ENCODE peak calls at places on chromosomes 1 and 21, in seven cellular contexts. I is HFFc6; V is activated T-cell treated with anti-CD3 and anti-CD28 coated beads, Interleukin-2, amount 50 U/mL, for 24 hours; Y is left cardiac atrium; W is left ventricle myocardium inferior; M is left colon; K is cardiac fibroblast. Q is an unnamed sample.

GRCh38 chr1:221829327-221830011 is 87.6 kb upstream of the DUSP10 start:
- DNase-seq in Y (no peak), V (peak), M (no peak), I (peak), W (no peak), K (peak), Q (peak)

GRCh38 chr1:66330711-66331110 is 203.2 kb upstream of the SGIP1 start:
- DNase-seq in I (no peak), Y (no peak), M (no peak), W (no peak), K (peak), V (no peak), Q (no peak)

GRCh38 chr1:183841550-183841949 is 36.6 kb downstream of the RGL1 start:
- DNase-seq in K (no peak), I (peak), W (no peak), Y (no peak), V (no peak), M (no peak), Q (no peak)

GRCh38 chr1:228364706-228365213 is 41.9 kb downstream of the TRIM11 start:
- DNase-seq in K (no peak), W (peak), V (no peak), Y (peak), I (no peak), M (no peak), Q (no peak)

GRCh38 chr1:5978452-5978851 is 13.8 kb downstream of the NPHP4 start:
- DNase-seq in K (no peak), V (no peak), M (no peak), I (peak), W (no peak), Y (no peak), Q (no peak)

GRCh38 chr1:152924191-152924590 is 15.8 kb downstream of the IVL start:
- DNase-seq in Y (no peak), V (no peak), M (no peak), K (no peak), I (no peak), W (no peak), Q (no peak)

GRCh38 chr1:224726783-224727182 is 110.7 kb downstream of the CNIH3 start:
- DNase-seq in Y (peak), M (no peak), V (no peak), K (peak), W (no peak), I (peak), Q (peak)

GRCh38 chr1:162029205-162029604 is 5.5 kb upstream of the OLFML2B start:
- DNase-seq in Y (no peak), V (no peak), K (no peak), M (peak), I (no peak), W (no peak), Q (no peak)

GRCh38 chr1:234899041-234899787 is 229.4 kb downstream of the TOMM20 start:
- DNase-seq in I (peak), K (peak), M (no peak), W (no peak), Y (peak), V (no peak), Q (no peak)

GRCh38 chr1:81805537-81806431 is 5.0 kb downstream of the ADGRL2 start:
- DNase-seq in W (no peak), Y (no peak), V (no peak), M (no peak), I (no peak), K (no peak), Q (no peak)

GRCh38 chr1:65825736-65826135 is 33.0 kb downstream of the PDE4B start:
- DNase-seq in W (no peak), M (no peak), I (peak), Y (no peak), K (peak), V (no peak), Q (no peak)

GRCh38 chr1:230231739-230232075 is 164.7 kb downstream of the GALNT2 start:
- DNase-seq in V (no peak), M (peak), K (peak), I (no peak), Y (peak), W (peak), Q (peak)

GRCh38 chr1:10635385-10635896 is 160.7 kb downstream of the PEX14 start:
- DNase-seq in I (no peak), M (peak), Y (no peak), W (no peak), K (no peak), V (no peak), Q (no peak)

GRCh38 chr1:22229374-22229773 is 86.5 kb upstream of the WNT4 start:
- DNase-seq in V (no peak), I (no peak), M (no peak), Y (no peak), K (peak), W (no peak), Q (no peak)

GRCh38 chr1:200415693-200416593 is 6.1 kb upstream of the ZNF281 start:
- DNase-seq in K (peak), M (no peak), Y (peak), V (no peak), W (no peak), I (peak), Q (peak)

GRCh38 chr1:230215049-230215448 is 148.0 kb downstream of the GALNT2 start:
- DNase-seq in M (peak), K (peak), W (peak), V (no peak), Y (peak), I (no peak), Q (peak)

GRCh38 chr1:8754993-8755392 is 62.4 kb downstream of the RERE start:
- DNase-seq in V (no peak), K (no peak), W (no peak), M (peak), I (no peak), Y (no peak), Q (no peak)

GRCh38 chr1:221622389-221622788 is 119.5 kb downstream of the DUSP10 start:
- DNase-seq in I (no peak), M (no peak), Y (no peak), V (no peak), W (no peak), K (no peak), Q (no peak)

GRCh38 chr1:44283524-44284173 is 70.4 kb downstream of the DMAP1 start:
- DNase-seq in V (no peak), I (no peak), K (no peak), M (no peak), Y (no peak), W (no peak), Q (no peak)

GRCh38 chr1:36673207-36673606 is 190.5 kb upstream of the CSF3R start:
- DNase-seq in M (no peak), Y (no peak), I (no peak), V (no peak), W (no peak), K (no peak), Q (no peak)

GRCh38 chr1:195909061-195909460 is 699.2 kb downstream of the KCNT2 start:
- DNase-seq in W (no peak), Y (no peak), K (no peak), V (no peak), M (no peak), I (no peak), Q (no peak)

GRCh38 chr21:32135401-32136363 is 143.2 kb downstream of the MIS18A start:
- DNase-seq in I (no peak), M (no peak), W (no peak), Y (no peak), K (no peak), V (no peak), Q (peak)

GRCh38 chr1:15038232-15039016 is 115.1 kb upstream of the TMEM51 start:
- DNase-seq in W (no peak), M (no peak), K (peak), I (no peak), V (no peak), Y (no peak), Q (no peak)

GRCh38 chr1:100485855-100486258 is 52.1 kb upstream of the GPR88 start:
- DNase-seq in W (no peak), Y (no peak), K (no peak), M (no peak), V (no peak), I (no peak), Q (no peak)

GRCh38 chr1:17922833-17923232 is 167.7 kb downstream of the ACTL8 start:
- DNase-seq in M (peak), W (no peak), Y (peak), K (peak), I (peak), V (no peak), Q (peak)

GRCh38 chr1:12167493-12168429 is 970 bp downstream of the TNFRSF1B start:
- DNase-seq in K (no peak), V (peak), I (no peak), M (no peak), W (no peak), Y (no peak), Q (no peak)

GRCh38 chr1:8517579-8518489 is 199.9 kb downstream of the SLC45A1 start:
- DNase-seq in K (peak), I (peak), Y (no peak), W (no peak), V (no peak), M (no peak), Q (peak)

GRCh38 chr1:232459087-232459486 is 170.8 kb downstream of the SIPA1L2 start:
- DNase-seq in V (no peak), M (no peak), Y (no peak), W (no peak), I (no peak), K (no peak), Q (no peak)